ENCODE peak calls at places on chromosomes 1 and 21, in four cellular contexts. D is lower leg skin, Z is heart right ventricle, Q is neural crest cell. E is an unnamed sample.
A peak's percentile ranks its signal among the peaks of the same experiment; 100 is the strongest.

GRCh38 chr1:45303582-45304310 is 22.9 kb upstream of the HPDL start:
- DNase-seq in D (peak; percentile 100), Z (peak; percentile 99), Q (peak; percentile 86), E (peak; percentile 98)

GRCh38 chr1:9721606-9722377 is 70.3 kb downstream of the PIK3CD start:
- DNase-seq in D (no peak), Z (peak; percentile 43), Q (peak; percentile 85), E (no peak)

GRCh38 chr21:41956926-41957729 is 3.3 kb upstream of the C2CD2 start:
- DNase-seq in Q (no peak), D (peak; percentile 78), Z (no peak), E (peak; percentile 69)

GRCh38 chr1:173103006-173103405 is 52.3 kb upstream of the TNFSF18 start:
- DNase-seq in Z (no peak), Q (no peak), D (no peak), E (no peak)

GRCh38 chr1:205920159-205920558 is 23.1 kb downstream of the SLC26A9 start:
- DNase-seq in Z (peak; percentile 59), Q (no peak), D (peak; percentile 77), E (peak; percentile 73)

GRCh38 chr1:37892151-37893047 is 33.0 kb upstream of the MTF1 start:
- DNase-seq in Z (no peak), Q (no peak), D (peak; percentile 2), E (no peak)

GRCh38 chr1:228530951-228531731 is 44.0 kb downstream of the RNF187 start:
- DNase-seq in D (peak; percentile 36), Z (no peak), Q (no peak), E (no peak)

GRCh38 chr1:114342376-114342775 is 168.6 kb downstream of the TRIM33 start:
- DNase-seq in D (no peak), Q (no peak), Z (no peak), E (no peak)

GRCh38 chr1:161324020-161324419 is 9.8 kb downstream of the SDHC start:
- DNase-seq in D (no peak), Q (no peak), Z (no peak), E (no peak)

GRCh38 chr21:38965910-38966504 is 160.3 kb downstream of the ETS2 start:
- DNase-seq in Q (peak; percentile 12), D (no peak), Z (no peak), E (no peak)

GRCh38 chr1:110606784-110607662 is 865 bp upstream of the KCNA2 start:
- DNase-seq in Z (peak; percentile 20), D (peak; percentile 81), Q (peak; percentile 24), E (no peak)

GRCh38 chr1:190168116-190168515 is 309.5 kb downstream of the BRINP3 start:
- DNase-seq in Q (no peak), D (no peak), Z (no peak), E (no peak)

GRCh38 chr1:116376734-116377096 is 3.7 kb downstream of the ATP1A1 start:
- DNase-seq in Q (no peak), Z (no peak), D (no peak), E (no peak)

GRCh38 chr1:100485855-100486258 is 52.1 kb upstream of the GPR88 start:
- DNase-seq in Z (no peak), Q (no peak), D (no peak), E (no peak)

GRCh38 chr1:81135524-81135923 is 665.2 kb upstream of the ADGRL2 start:
- DNase-seq in Q (no peak), D (no peak), Z (no peak), E (no peak)

GRCh38 chr21:33396966-33397365 is 6.2 kb upstream of the IFNGR2 start:
- DNase-seq in Q (no peak), D (no peak), Z (peak; percentile 29), E (no peak)

GRCh38 chr1:66210653-66211052 is 323.3 kb upstream of the SGIP1 start:
- DNase-seq in D (no peak), Q (no peak), Z (no peak), E (no peak)

GRCh38 chr1:1833916-1834325 is 55.7 kb upstream of the NADK start:
- DNase-seq in D (no peak), Z (no peak), Q (no peak), E (no peak)

GRCh38 chr1:241423541-241424479 is 66.8 kb upstream of the RGS7 start:
- DNase-seq in Q (peak; percentile 18), Z (peak; percentile 15), D (no peak), E (no peak)

GRCh38 chr1:159228554-159228953 is 23.9 kb downstream of the ACKR1 start:
- DNase-seq in Q (no peak), Z (no peak), D (no peak), E (no peak)

GRCh38 chr1:220076861-220077762 is 12.5 kb downstream of the BPNT1 start:
- DNase-seq in Q (no peak), Z (no peak), D (no peak), E (no peak)

GRCh38 chr1:27525296-27526271 is 35.6 kb upstream of the WASF2 start:
- DNase-seq in D (no peak), Q (peak; percentile 51), Z (peak; percentile 87), E (no peak)

GRCh38 chr1:47521034-47521871 is 83.4 kb downstream of the FOXD2 start:
- DNase-seq in D (peak; percentile 68), Q (no peak), Z (no peak), E (peak; percentile 82)

GRCh38 chr1:220684890-220685289 is 5.3 kb upstream of the C1orf115 start:
- DNase-seq in Z (no peak), D (no peak), Q (no peak), E (no peak)

GRCh38 chr1:98732985-98733781 is 71.7 kb downstream of the SNX7 start:
- DNase-seq in Z (no peak), Q (no peak), D (no peak), E (no peak)

GRCh38 chr1:2174348-2175054 is 20.1 kb downstream of the FAAP20 start:
- DNase-seq in Z (peak; percentile 65), Q (peak; percentile 67), D (no peak), E (peak; percentile 83)

GRCh38 chr1:228802386-228803221 is 67.3 kb downstream of the RHOU start:
- DNase-seq in Q (no peak), Z (no peak), D (no peak), E (no peak)

GRCh38 chr1:100710881-100711660 is 8.5 kb upstream of the VCAM1 start:
- DNase-seq in D (no peak), Q (no peak), Z (no peak), E (no peak)

GRCh38 chr1:201059401-201059800 is 35.9 kb upstream of the KIF21B start:
- DNase-seq in Z (no peak), D (no peak), Q (no peak), E (no peak)

GRCh38 chr1:25039229-25039628 is 109.2 kb upstream of the RUNX3 start:
- DNase-seq in Q (no peak), D (no peak), Z (no peak), E (no peak)
- TF ChIP-seq CTCF in Q (peak; percentile 33), D (no peak), Z (no peak), E (no peak)

DNA sequence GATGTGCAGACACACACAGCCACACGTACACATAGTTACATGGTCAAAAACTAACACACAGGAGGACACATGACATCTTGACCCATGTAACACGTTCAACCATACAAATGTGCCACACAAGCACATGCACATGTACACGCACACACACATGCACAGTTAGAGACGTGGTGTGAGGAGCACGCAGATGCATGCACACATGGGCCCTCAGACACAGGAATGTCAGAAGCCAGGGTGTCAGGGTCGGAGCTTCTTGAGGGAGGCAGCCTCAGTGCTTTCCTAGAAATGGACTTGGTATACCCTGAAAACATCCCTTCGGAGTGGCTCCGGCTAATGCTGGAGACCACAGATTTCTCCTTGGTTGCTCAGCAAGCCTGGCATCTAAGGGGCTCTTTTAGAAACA is 114.3 kb downstream of the DMRTB1 start:
- DNase-seq in Q (no peak), D (peak; percentile 56), Z (no peak), E (no peak)
- TF ChIP-seq CTCF in Q (no peak), D (no peak), Z (no peak), E (no peak)

GRCh38 chr1:179175011-179175934 is 54.2 kb downstream of the ABL2 start:
- DNase-seq in Q (peak; percentile 5), Z (no peak), D (no peak), E (no peak)
- TF ChIP-seq CTCF in Q (peak; percentile 42), Z (no peak), D (no peak), E (no peak)

GRCh38 chr21:28337319-28337718 is 655.4 kb downstream of the LTN1 start:
- DNase-seq in Q (no peak), D (no peak), Z (no peak), E (no peak)
- TF ChIP-seq CTCF in Q (peak; percentile 61), D (no peak), Z (peak; percentile 66), E (no peak)

DNA sequence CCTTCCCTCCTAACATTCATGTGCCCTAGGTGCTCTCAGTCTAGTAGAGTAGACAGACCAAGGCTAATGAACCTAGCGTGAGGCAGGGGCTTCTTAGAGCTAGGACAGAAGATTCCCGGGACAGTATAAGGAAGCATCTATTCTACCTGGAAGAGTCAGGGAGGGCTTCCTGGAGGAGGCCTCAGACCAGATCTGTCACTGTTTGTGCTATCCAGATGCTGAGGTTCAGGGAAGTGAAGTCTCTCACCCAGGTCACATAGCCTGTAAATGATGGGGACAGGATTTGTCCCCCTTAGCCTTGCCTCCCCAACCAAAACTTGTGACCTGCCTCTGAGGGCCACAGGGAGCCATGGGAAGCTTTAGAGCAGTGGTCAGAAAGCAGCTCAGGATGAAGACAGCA is 20.7 kb downstream of the ACTL8 start:
- DNase-seq in Q (no peak), D (no peak), Z (no peak), E (no peak)
- TF ChIP-seq CTCF in Q (no peak), D (no peak), Z (no peak), E (no peak)

GRCh38 chr1:68057564-68057963 is 7.1 kb upstream of the DIRAS3 start:
- DNase-seq in Z (no peak), D (no peak), Q (no peak), E (no peak)
- TF ChIP-seq CTCF in Z (no peak), D (no peak), Q (no peak), E (no peak)

GRCh38 chr1:8409107-8409506 is 91.2 kb downstream of the SLC45A1 start:
- DNase-seq in Z (no peak), Q (no peak), D (no peak), E (no peak)
- TF ChIP-seq CTCF in Z (peak; percentile 65), Q (peak; percentile 58), D (no peak), E (no peak)

GRCh38 chr1:207811920-207812720 is 60.3 kb downstream of the CD46 start:
- DNase-seq in Q (no peak), D (no peak), Z (no peak), E (no peak)
- TF ChIP-seq CTCF in Q (peak; percentile 28), D (no peak), Z (peak; percentile 66), E (no peak)